ENCODE peak calls at places on chromosomes 1 and 21, in six cellular contexts. C is iris pigment epithelial cell, M is heart right ventricle, V is GM12864, P is COR-L47, Q is T-cell. K is an unnamed sample.

GRCh38 chr1:67831850-67832513 is 1.3 kb downstream of the GNG12 start:
- DNase-seq in C (peak), M (peak), V (no peak), P (peak), Q (no peak), K (peak)

GRCh38 chr1:205162301-205162700 is 40.5 kb upstream of the RBBP5 start:
- DNase-seq in C (peak), M (no peak), V (no peak), P (no peak), Q (no peak), K (no peak)

GRCh38 chr1:219460561-219461511 is 152.1 kb downstream of the ZC3H11B start:
- DNase-seq in C (peak), M (no peak), V (peak), P (peak), Q (no peak), K (no peak)

GRCh38 chr21:42236014-42236413 is 17.1 kb downstream of the ABCG1 start:
- DNase-seq in C (no peak), M (peak), V (no peak), P (no peak), Q (no peak), K (no peak)

GRCh38 chr1:151058682-151059341 is 610 bp downstream of the CDC42SE1 start:
- DNase-seq in C (no peak), M (peak), V (no peak), P (peak), Q (no peak), K (no peak)

GRCh38 chr1:207302618-207303408 is 18.7 kb upstream of the CD55 start:
- DNase-seq in C (peak), M (no peak), V (no peak), P (no peak), Q (no peak), K (no peak)

GRCh38 chr21:45517249-45518065 is 24.8 kb downstream of the SLC19A1 start:
- DNase-seq in C (peak), M (no peak), V (peak), P (no peak), Q (no peak), K (no peak)

GRCh38 chr1:60850084-60850483 is 232.3 kb upstream of the NFIA start:
- DNase-seq in C (no peak), M (no peak), V (no peak), P (no peak), Q (no peak), K (no peak)

GRCh38 chr1:112735752-112736151 is 20.6 kb upstream of the PPM1J start:
- DNase-seq in C (peak), M (no peak), V (no peak), P (no peak), Q (no peak), K (no peak)

GRCh38 chr1:233668146-233668724 is 54.3 kb downstream of the KCNK1 start:
- DNase-seq in C (peak), M (no peak), V (no peak), P (no peak), Q (no peak), K (no peak)

GRCh38 chr1:155003227-155003765 is 694 bp downstream of the ZBTB7B start:
- DNase-seq in C (peak), M (no peak), V (no peak), P (peak), Q (no peak), K (no peak)

GRCh38 chr1:110492573-110492972 is 26.4 kb downstream of the KCNA10 start:
- DNase-seq in C (no peak), M (no peak), V (no peak), P (no peak), Q (no peak), K (no peak)

GRCh38 chr1:212256404-212256803 is 28.8 kb upstream of the PPP2R5A start:
- DNase-seq in C (no peak), M (no peak), V (peak), P (no peak), Q (peak), K (no peak)

GRCh38 chr1:45960930-45961715 is 157.7 kb downstream of the MAST2 start:
- DNase-seq in C (no peak), M (no peak), V (no peak), P (no peak), Q (no peak), K (no peak)

GRCh38 chr21:14538477-14538876 is 7.6 kb downstream of the SAMSN1 start:
- DNase-seq in C (no peak), M (no peak), V (no peak), P (no peak), Q (no peak), K (no peak)

GRCh38 chr1:54309631-54310366 is 96.4 kb downstream of the SSBP3 start:
- DNase-seq in C (no peak), M (no peak), V (no peak), P (peak), Q (no peak), K (peak)

GRCh38 chr1:205232945-205233397 is 5.2 kb downstream of the TMCC2 start:
- DNase-seq in C (no peak), M (no peak), V (no peak), P (no peak), Q (no peak), K (no peak)

GRCh38 chr1:28028873-28029654 is 59.3 kb downstream of the EYA3 start:
- DNase-seq in C (peak), M (no peak), V (no peak), P (no peak), Q (no peak), K (no peak)

GRCh38 chr1:92065042-92065441 is 10.2 kb downstream of the SETSIP start:
- DNase-seq in C (no peak), M (no peak), V (no peak), P (no peak), Q (no peak), K (no peak)

GRCh38 chr1:53502641-53503432 is 43.6 kb downstream of the DMRTB1 start:
- DNase-seq in C (no peak), M (no peak), V (no peak), P (no peak), Q (no peak), K (no peak)

GRCh38 chr1:94947453-94947852 is 20.5 kb upstream of the CNN3 start:
- DNase-seq in C (peak), M (no peak), V (no peak), P (no peak), Q (no peak), K (no peak)

GRCh38 chr1:107076846-107077245 is 20.4 kb downstream of the PRMT6 start:
- DNase-seq in C (peak), M (no peak), V (no peak), P (no peak), Q (no peak), K (no peak)

GRCh38 chr1:159171688-159172501 is 480 bp downstream of the CADM3 start:
- DNase-seq in C (no peak), M (no peak), V (no peak), P (no peak), Q (no peak), K (no peak)

GRCh38 chr1:117095237-117095636 is 26.3 kb downstream of the TRIM45 start:
- DNase-seq in C (peak), M (no peak), V (no peak), P (no peak), Q (no peak), K (no peak)

GRCh38 chr1:81844477-81844876 is 43.7 kb downstream of the ADGRL2 start:
- DNase-seq in C (no peak), M (no peak), V (no peak), P (no peak), Q (no peak), K (no peak)

GRCh38 chr1:172176206-172176605 is 244.3 kb upstream of the C1orf105 start:
- DNase-seq in C (peak), M (no peak), V (no peak), P (no peak), Q (no peak), K (no peak)

GRCh38 chr1:118143136-118143535 is 41.9 kb downstream of the SPAG17 start:
- DNase-seq in C (no peak), M (no peak), V (no peak), P (no peak), Q (no peak), K (no peak)

GRCh38 chr1:166905930-166906329 is 29.9 kb upstream of the TADA1 start:
- DNase-seq in C (peak), M (no peak), V (no peak), P (no peak), Q (no peak), K (no peak)

GRCh38 chr1:228860911-228861829 is 125.9 kb downstream of the RHOU start:
- DNase-seq in C (peak), M (no peak), V (no peak), P (no peak), Q (no peak), K (no peak)

GRCh38 chr1:225879521-225880209 is 2.5 kb downstream of the TMEM63A start:
- DNase-seq in C (no peak), M (no peak), V (no peak), P (no peak), Q (peak), K (no peak)

GRCh38 chr1:81967957-81968356 is 167.2 kb downstream of the ADGRL2 start:
- DNase-seq in C (no peak), M (no peak), V (no peak), P (no peak), Q (no peak), K (no peak)

GRCh38 chr1:186212574-186213224 is 162.4 kb downstream of the TPR start:
- DNase-seq in C (peak), M (peak), V (peak), P (peak), Q (peak), K (peak)

GRCh38 chr1:41372600-41372993 is 11.4 kb downstream of the FOXO6 start:
- DNase-seq in C (no peak), M (no peak), V (no peak), P (no peak), Q (no peak), K (no peak)

GRCh38 chr1:29801003-29801402 is 564.7 kb downstream of the PTPRU start:
- DNase-seq in C (no peak), M (no peak), V (no peak), P (no peak), Q (no peak), K (no peak)